ENCODE peak calls at places on chromosomes 11 and 22, in nine cellular contexts. F is breast epithelium, D is adrenal gland, A is IMR-90, U is esophagus squamous epithelium, B is ovary, E is right lobe of liver, V is lower leg skin, Z is heart left ventricle. P is an unnamed sample.

GRCh38 chr11:17014321-17014773 is at the start of gene PLEKHA7:
- DNase-seq in A (no peak), U (no peak), B (peak), Z (no peak), V (no peak), F (no peak), D (no peak), E (peak), P (no peak)

GRCh38 chr22:23837911-23838685 is 708 bp downstream of the DERL3 start:
- DNase-seq in E (peak), D (no peak), Z (no peak), U (no peak), F (no peak), B (no peak), A (no peak), V (no peak), P (no peak)

GRCh38 chr11:3859373-3859881 is 4.0 kb downstream of the STIM1 start:
- DNase-seq in F (no peak), B (no peak), U (no peak), A (no peak), Z (peak), E (no peak), D (no peak), V (no peak), P (no peak)

GRCh38 chr11:65113839-65114238 is 2.2 kb downstream of the TM7SF2 start:
- DNase-seq in A (no peak), F (no peak), B (no peak), D (peak), V (no peak), Z (no peak), E (no peak), U (no peak), P (no peak)

GRCh38 chr11:128509990-128510389 is 77.4 kb downstream of the ETS1 start:
- DNase-seq in E (no peak), A (peak), U (no peak), V (no peak), Z (no peak), B (no peak), F (no peak), D (no peak), P (no peak)

GRCh38 chr11:3604169-3604568 is 37.6 kb downstream of the ART5 start:
- DNase-seq in D (no peak), Z (no peak), E (no peak), B (no peak), V (no peak), A (no peak), U (no peak), F (no peak), P (no peak)

GRCh38 chr11:76424891-76425290 is 19.9 kb upstream of the EMSY start:
- DNase-seq in U (no peak), D (no peak), F (no peak), E (no peak), B (no peak), V (no peak), Z (no peak), A (no peak), P (no peak)

GRCh38 chr11:46352063-46352841 is 5.0 kb downstream of the DGKZ start:
- DNase-seq in E (no peak), V (no peak), B (peak), D (no peak), Z (peak), U (no peak), F (no peak), A (no peak), P (no peak)

GRCh38 chr11:68518191-68518590 is 57.6 kb downstream of the PPP6R3 start:
- DNase-seq in B (no peak), F (no peak), A (no peak), E (no peak), Z (no peak), U (no peak), V (no peak), D (no peak), P (no peak)

GRCh38 chr11:117771197-117771596 is 25.8 kb downstream of the DSCAML1 start:
- DNase-seq in F (no peak), Z (no peak), B (no peak), E (no peak), A (no peak), U (no peak), V (no peak), D (no peak), P (no peak)

GRCh38 chr22:41828516-41828915 is 4.4 kb upstream of the SREBF2 start:
- DNase-seq in U (no peak), E (no peak), A (no peak), B (no peak), D (no peak), V (no peak), F (no peak), Z (no peak), P (no peak)

GRCh38 chr22:30649430-30650007 is 13.9 kb downstream of the SLC35E4 start:
- DNase-seq in B (no peak), E (no peak), U (peak), V (peak), A (peak), Z (peak), D (no peak), F (no peak), P (peak)

GRCh38 chr22:50221410-50222300 is 20.8 kb downstream of the SELENOO start:
- DNase-seq in A (no peak), D (no peak), F (no peak), Z (no peak), B (no peak), U (no peak), V (no peak), E (no peak), P (no peak)

GRCh38 chr11:115170133-115170815 is 333.9 kb downstream of the CADM1 start:
- DNase-seq in E (no peak), D (no peak), F (no peak), V (no peak), Z (no peak), U (no peak), B (no peak), A (peak), P (no peak)

GRCh38 chr11:35167451-35167954 is 28.5 kb downstream of the CD44 start:
- DNase-seq in E (no peak), F (no peak), D (no peak), V (peak), U (no peak), Z (peak), A (no peak), B (no peak), P (no peak)

GRCh38 chr22:38239101-38239761 is 33.6 kb downstream of the TMEM184B start:
- DNase-seq in B (no peak), E (no peak), D (peak), U (no peak), A (peak), V (no peak), F (no peak), Z (no peak), P (no peak)

GRCh38 chr11:66958232-66958955 is at the start of gene PC:
- DNase-seq in A (peak), B (peak), E (peak), F (peak), U (peak), D (peak), Z (peak), V (peak), P (peak)
- TF ChIP-seq POLR2A in A (peak), B (peak), E (peak), F (peak), U (peak), D (peak), Z (peak), V (no peak), P (no peak)

DNA sequence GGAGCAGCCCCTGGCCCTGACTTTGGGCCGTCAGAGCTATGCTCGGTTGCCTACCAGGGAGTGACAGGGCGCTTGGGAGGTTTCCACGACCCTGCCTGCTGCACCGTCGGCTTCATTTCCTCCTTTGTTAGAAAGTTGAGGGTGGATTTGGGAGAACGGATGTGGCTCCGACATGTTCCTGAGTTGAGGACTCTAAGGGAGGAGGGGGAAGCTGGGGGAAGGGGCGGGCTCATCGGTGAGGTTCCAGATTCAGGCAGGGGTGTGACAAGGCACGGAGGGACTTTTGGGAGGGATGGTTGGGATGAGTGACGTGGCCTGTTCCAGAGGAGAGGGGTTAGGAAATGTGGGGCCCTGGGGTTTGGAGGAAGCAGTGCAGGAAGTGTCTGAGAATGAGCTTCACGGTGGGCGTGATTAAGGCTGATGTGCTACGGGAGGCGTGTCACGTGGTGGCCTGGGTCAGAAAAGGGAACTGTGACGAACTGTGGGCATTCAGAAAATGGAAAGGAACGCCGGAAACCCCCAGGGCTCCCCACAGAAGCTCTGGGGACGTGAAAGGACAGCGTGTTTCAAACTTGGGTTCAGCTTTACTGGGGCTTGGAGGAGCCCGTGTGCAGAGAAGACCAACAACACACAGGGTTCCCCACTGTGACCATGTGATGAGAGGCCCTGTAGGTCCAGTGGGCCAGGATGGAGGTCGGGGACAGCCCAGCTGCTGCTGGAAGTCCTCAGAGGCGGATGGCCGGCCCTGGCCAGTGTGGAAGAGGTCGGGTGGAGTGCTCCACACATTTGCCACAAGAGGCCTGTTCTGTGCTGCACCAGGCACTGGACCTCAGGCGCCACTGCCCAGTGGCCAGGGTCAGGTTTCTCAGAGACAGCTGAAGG is 2.8 kb downstream of the PARVB start:
- DNase-seq in Z (peak), A (peak), B (no peak), U (peak), V (peak), E (peak), D (peak), F (no peak), P (peak)
- TF ChIP-seq POLR2A in Z (no peak), A (peak), B (no peak), U (no peak), V (no peak), E (peak), D (no peak), F (no peak), P (no peak)

DNA sequence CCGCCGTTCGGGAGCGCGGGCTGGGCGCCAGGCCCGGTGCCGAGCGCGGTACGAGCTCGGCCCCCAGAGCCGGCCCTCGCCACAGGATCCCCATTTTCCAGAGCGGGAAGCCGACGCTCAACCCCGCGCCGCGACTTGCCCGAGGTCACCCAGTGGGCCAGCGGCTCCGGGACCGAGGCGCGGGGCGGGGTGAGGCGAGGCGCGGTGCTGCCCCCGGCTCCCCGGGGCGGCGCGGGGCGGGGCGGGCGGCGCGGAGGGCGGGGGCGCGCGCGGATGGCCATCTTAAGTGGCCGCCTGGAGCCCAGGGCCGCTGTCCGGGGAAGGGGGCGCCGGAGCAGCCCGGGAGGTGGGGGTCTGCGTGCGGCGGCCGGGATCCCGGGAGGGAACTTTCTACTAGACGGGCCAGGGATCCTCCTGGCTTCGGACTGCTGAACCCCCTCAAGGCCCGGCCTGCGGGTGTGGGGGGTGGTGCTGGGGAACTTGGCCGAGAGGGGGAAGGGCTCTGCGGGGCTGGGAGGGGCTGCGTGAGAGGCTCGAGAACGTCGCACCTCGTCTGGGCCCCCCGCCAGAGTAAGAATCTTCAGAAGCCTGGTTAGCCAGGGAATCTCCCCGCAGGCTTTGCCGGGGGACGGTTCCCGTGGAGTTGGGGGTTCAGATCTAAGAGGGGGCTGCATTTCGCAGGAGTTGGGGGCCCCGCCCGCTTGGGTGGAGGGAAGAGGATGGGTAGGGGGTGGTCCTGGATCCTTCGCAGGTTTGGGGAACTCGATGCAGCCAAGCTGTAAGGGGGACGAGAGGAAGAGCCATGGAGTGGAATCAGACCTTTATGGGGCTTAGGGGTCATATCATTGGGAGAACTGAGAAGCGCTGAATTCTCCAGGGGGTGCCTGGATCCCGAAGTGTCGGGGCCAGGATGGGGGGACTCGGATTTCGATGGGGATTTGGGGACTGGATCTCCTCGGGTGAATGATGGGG is 666 bp upstream of the INPPL1 start:
- DNase-seq in U (no peak), B (peak), Z (peak), D (peak), F (no peak), A (peak), V (no peak), E (peak), P (peak)
- TF ChIP-seq POLR2A in U (no peak), B (peak), Z (no peak), D (no peak), F (no peak), A (no peak), V (no peak), E (no peak), P (peak)

GRCh38 chr11:613369-613968 is 2.3 kb downstream of the IRF7 start:
- DNase-seq in U (peak), V (peak), B (no peak), D (no peak), A (no peak), E (peak), F (peak), Z (peak), P (peak)
- TF ChIP-seq POLR2A in U (no peak), V (no peak), B (no peak), D (no peak), A (no peak), E (peak), F (no peak), Z (no peak), P (no peak)

DNA sequence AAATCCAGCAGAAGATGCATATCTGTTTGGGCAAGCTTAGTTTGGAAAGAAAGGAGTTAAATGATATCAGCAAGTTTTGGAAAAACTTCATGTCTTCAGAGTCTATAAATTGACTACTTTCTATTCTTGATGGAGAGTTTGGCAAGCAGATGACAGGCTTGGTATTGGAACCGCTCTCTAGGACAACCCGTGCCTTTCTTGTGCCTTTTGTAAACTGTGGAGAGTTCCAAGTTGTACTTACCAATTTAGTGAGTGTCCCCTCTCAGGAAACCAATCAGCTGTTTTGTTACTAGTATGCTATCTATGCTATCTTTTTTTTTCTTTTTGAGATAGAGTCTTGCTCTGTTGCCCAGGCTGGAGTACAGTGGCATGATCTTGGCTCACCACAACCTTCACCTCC is 43.7 kb upstream of the CTTN start:
- DNase-seq in F (no peak), E (no peak), V (no peak), B (no peak), A (no peak), D (no peak), Z (no peak), U (no peak), P (no peak)
- TF ChIP-seq POLR2A in F (no peak), E (no peak), V (no peak), B (no peak), A (no peak), D (no peak), Z (no peak), U (no peak), P (no peak)

GRCh38 chr11:61853698-61854169 is 25.6 kb downstream of the FADS2 start:
- DNase-seq in F (no peak), D (no peak), Z (peak), A (no peak), B (no peak), U (no peak), E (no peak), V (no peak), P (no peak)

GRCh38 chr11:61854966-61855714 is 27.0 kb downstream of the FADS2 start:
- DNase-seq in A (no peak), Z (no peak), F (no peak), U (no peak), D (no peak), V (no peak), B (no peak), E (no peak), P (no peak)

GRCh38 chr11:61855939-61856730 is 28.0 kb downstream of the FADS2 start:
- DNase-seq in E (no peak), D (no peak), B (no peak), F (no peak), A (peak), V (no peak), U (no peak), Z (no peak), P (no peak)

GRCh38 chr11:61851900-61852295 is 23.8 kb downstream of the FADS2 start:
- DNase-seq in Z (no peak), F (no peak), D (no peak), A (no peak), U (no peak), E (no peak), B (no peak), V (no peak), P (no peak)

GRCh38 chr11:61854206-61854875 is 26.2 kb downstream of the FADS2 start:
- DNase-seq in B (no peak), D (no peak), U (no peak), V (no peak), A (no peak), E (no peak), F (no peak), Z (no peak), P (no peak)
- TF ChIP-seq POLR2A in B (no peak), D (no peak), U (no peak), V (no peak), A (no peak), E (no peak), F (no peak), Z (no peak), P (no peak)

P was measured in suprapubic skin.